ENCODE peak calls at places on chromosomes 1 and 21, in eight cellular contexts. One of them, this sample, is unnamed.

GRCh38 chr1:19765623-19766022 is 34.1 kb downstream of the TMCO4 start:
- DNase-seq in SK-N-SH: no peak
- DNase-seq in hepatocyte: peak; percentile 44
- DNase-seq in neural progenitor cell: no peak
- DNase-seq in GM23248: peak; percentile 97
- DNase-seq in GM23338: no peak
- DNase-seq in MM.1S: no peak
- DNase-seq in HCT116: peak; percentile 54
- DNase-seq in this sample: peak; percentile 94

GRCh38 chr1:111801071-111801850 is 45.6 kb downstream of the DDX20 start:
- DNase-seq in SK-N-SH: peak; percentile 29
- DNase-seq in hepatocyte: no peak
- DNase-seq in neural progenitor cell: peak; percentile 26
- DNase-seq in GM23248: no peak
- DNase-seq in GM23338: peak; percentile 39
- DNase-seq in MM.1S: no peak
- DNase-seq in HCT116: no peak
- DNase-seq in this sample: no peak

GRCh38 chr1:184838374-184838995 is 83.8 kb upstream of the EDEM3 start:
- DNase-seq in SK-N-SH: peak; percentile 9
- DNase-seq in hepatocyte: peak; percentile 62
- DNase-seq in neural progenitor cell: no peak
- DNase-seq in GM23248: peak; percentile 99
- DNase-seq in GM23338: no peak
- DNase-seq in MM.1S: no peak
- DNase-seq in HCT116: no peak
- DNase-seq in this sample: peak; percentile 80

GRCh38 chr1:196078691-196079090 is 529.5 kb downstream of the KCNT2 start:
- DNase-seq in SK-N-SH: no peak
- DNase-seq in hepatocyte: no peak
- DNase-seq in neural progenitor cell: no peak
- DNase-seq in GM23248: peak; percentile 21
- DNase-seq in GM23338: no peak
- DNase-seq in MM.1S: no peak
- DNase-seq in HCT116: no peak
- DNase-seq in this sample: peak; percentile 44

GRCh38 chr1:3671371-3672180 is 19.3 kb downstream of the TP73 start:
- DNase-seq in SK-N-SH: no peak
- DNase-seq in hepatocyte: no peak
- DNase-seq in neural progenitor cell: no peak
- DNase-seq in GM23248: no peak
- DNase-seq in GM23338: no peak
- DNase-seq in MM.1S: no peak
- DNase-seq in HCT116: no peak
- DNase-seq in this sample: peak; percentile 45

GRCh38 chr1:97050501-97050900 is 328.9 kb downstream of the PTBP2 start:
- DNase-seq in SK-N-SH: peak; percentile 3
- DNase-seq in hepatocyte: peak; percentile 8
- DNase-seq in neural progenitor cell: peak; percentile 33
- DNase-seq in GM23248: peak; percentile 48
- DNase-seq in GM23338: peak; percentile 61
- DNase-seq in MM.1S: no peak
- DNase-seq in HCT116: peak; percentile 10
- DNase-seq in this sample: peak; percentile 51

GRCh38 chr1:23661887-23662286 is 29.7 kb upstream of the RPL11 start:
- DNase-seq in SK-N-SH: no peak
- DNase-seq in hepatocyte: no peak
- DNase-seq in neural progenitor cell: no peak
- DNase-seq in GM23248: no peak
- DNase-seq in GM23338: no peak
- DNase-seq in MM.1S: no peak
- DNase-seq in HCT116: no peak
- DNase-seq in this sample: no peak

GRCh38 chr1:40794915-40795715 is 11.5 kb downstream of the KCNQ4 start:
- DNase-seq in SK-N-SH: no peak
- DNase-seq in hepatocyte: no peak
- DNase-seq in neural progenitor cell: no peak
- DNase-seq in GM23248: no peak
- DNase-seq in GM23338: no peak
- DNase-seq in MM.1S: no peak
- DNase-seq in HCT116: no peak
- DNase-seq in this sample: no peak

GRCh38 chr1:46927249-46927835 is 13.9 kb downstream of the CYP4A11 start:
- DNase-seq in SK-N-SH: no peak
- DNase-seq in hepatocyte: no peak
- DNase-seq in neural progenitor cell: no peak
- DNase-seq in GM23248: no peak
- DNase-seq in GM23338: no peak
- DNase-seq in MM.1S: no peak
- DNase-seq in HCT116: no peak
- DNase-seq in this sample: no peak

GRCh38 chr1:6028042-6028895 is 17.4 kb upstream of the KCNAB2 start:
- DNase-seq in SK-N-SH: no peak
- DNase-seq in hepatocyte: no peak
- DNase-seq in neural progenitor cell: no peak
- DNase-seq in GM23248: no peak
- DNase-seq in GM23338: no peak
- DNase-seq in MM.1S: no peak
- DNase-seq in HCT116: no peak
- DNase-seq in this sample: no peak

GRCh38 chr1:90730247-90731022 is 13.3 kb upstream of the BARHL2 start:
- DNase-seq in SK-N-SH: peak; percentile 47
- DNase-seq in hepatocyte: no peak
- DNase-seq in neural progenitor cell: peak; percentile 72
- DNase-seq in GM23248: peak; percentile 36
- DNase-seq in GM23338: peak; percentile 52
- DNase-seq in MM.1S: no peak
- DNase-seq in HCT116: no peak
- DNase-seq in this sample: no peak

GRCh38 chr1:67840449-67840848 is 7.2 kb upstream of the GNG12 start:
- DNase-seq in SK-N-SH: no peak
- DNase-seq in hepatocyte: no peak
- DNase-seq in neural progenitor cell: no peak
- DNase-seq in GM23248: peak; percentile 94
- DNase-seq in GM23338: peak; percentile 65
- DNase-seq in MM.1S: no peak
- DNase-seq in HCT116: no peak
- DNase-seq in this sample: peak; percentile 75

GRCh38 chr21:39805983-39806382 is 61.0 kb downstream of the IGSF5 start:
- DNase-seq in SK-N-SH: no peak
- DNase-seq in hepatocyte: no peak
- DNase-seq in neural progenitor cell: no peak
- DNase-seq in GM23248: no peak
- DNase-seq in GM23338: no peak
- DNase-seq in MM.1S: no peak
- DNase-seq in HCT116: no peak
- DNase-seq in this sample: peak; percentile 35

GRCh38 chr1:156848461-156849150 is 10.3 kb downstream of the INSRR start:
- DNase-seq in SK-N-SH: no peak
- DNase-seq in hepatocyte: peak; percentile 56
- DNase-seq in neural progenitor cell: peak; percentile 58
- DNase-seq in GM23248: peak; percentile 45
- DNase-seq in GM23338: peak; percentile 85
- DNase-seq in MM.1S: peak; percentile 48
- DNase-seq in HCT116: no peak
- DNase-seq in this sample: no peak

GRCh38 chr1:180462099-180462498 is 40.3 kb downstream of the ACBD6 start:
- DNase-seq in SK-N-SH: no peak
- DNase-seq in hepatocyte: no peak
- DNase-seq in neural progenitor cell: no peak
- DNase-seq in GM23248: no peak
- DNase-seq in GM23338: no peak
- DNase-seq in MM.1S: no peak
- DNase-seq in HCT116: no peak
- DNase-seq in this sample: no peak

GRCh38 chr21:46122241-46122671 is 24.3 kb downstream of the COL6A2 start:
- DNase-seq in SK-N-SH: no peak
- DNase-seq in hepatocyte: no peak
- DNase-seq in neural progenitor cell: no peak
- DNase-seq in GM23248: peak; percentile 98
- DNase-seq in GM23338: no peak
- DNase-seq in MM.1S: no peak
- DNase-seq in HCT116: no peak
- DNase-seq in this sample: peak; percentile 77

GRCh38 chr1:154485106-154485505 is 16.9 kb upstream of the TDRD10 start:
- DNase-seq in SK-N-SH: no peak
- DNase-seq in hepatocyte: no peak
- DNase-seq in neural progenitor cell: no peak
- DNase-seq in GM23248: no peak
- DNase-seq in GM23338: no peak
- DNase-seq in MM.1S: no peak
- DNase-seq in HCT116: no peak
- DNase-seq in this sample: no peak

GRCh38 chr1:154791292-154792278 is 78.5 kb downstream of the KCNN3 start:
- DNase-seq in SK-N-SH: no peak
- DNase-seq in hepatocyte: peak; percentile 25
- DNase-seq in neural progenitor cell: no peak
- DNase-seq in GM23248: peak; percentile 36
- DNase-seq in GM23338: no peak
- DNase-seq in MM.1S: peak; percentile 100
- DNase-seq in HCT116: peak; percentile 21
- DNase-seq in this sample: peak; percentile 68

GRCh38 chr1:23619299-23620188 is 60.2 kb upstream of the ID3 start:
- DNase-seq in SK-N-SH: peak; percentile 78
- DNase-seq in hepatocyte: peak; percentile 80
- DNase-seq in neural progenitor cell: peak; percentile 63
- DNase-seq in GM23248: peak; percentile 54
- DNase-seq in GM23338: peak; percentile 86
- DNase-seq in MM.1S: peak; percentile 91
- DNase-seq in HCT116: no peak
- DNase-seq in this sample: peak; percentile 63

GRCh38 chr1:23369335-23370013 is at the start of gene ZNF436:
- DNase-seq in SK-N-SH: peak; percentile 72
- DNase-seq in hepatocyte: peak; percentile 92
- DNase-seq in neural progenitor cell: peak; percentile 67
- DNase-seq in GM23248: peak; percentile 85
- DNase-seq in GM23338: peak; percentile 34
- DNase-seq in MM.1S: peak; percentile 29
- DNase-seq in HCT116: no peak
- DNase-seq in this sample: peak; percentile 53

GRCh38 chr1:58932820-58933598 is 149.2 kb upstream of the JUN start:
- DNase-seq in SK-N-SH: no peak
- DNase-seq in hepatocyte: peak; percentile 83
- DNase-seq in neural progenitor cell: no peak
- DNase-seq in GM23248: peak; percentile 91
- DNase-seq in GM23338: no peak
- DNase-seq in MM.1S: no peak
- DNase-seq in HCT116: peak; percentile 79
- DNase-seq in this sample: peak; percentile 97

DNA sequence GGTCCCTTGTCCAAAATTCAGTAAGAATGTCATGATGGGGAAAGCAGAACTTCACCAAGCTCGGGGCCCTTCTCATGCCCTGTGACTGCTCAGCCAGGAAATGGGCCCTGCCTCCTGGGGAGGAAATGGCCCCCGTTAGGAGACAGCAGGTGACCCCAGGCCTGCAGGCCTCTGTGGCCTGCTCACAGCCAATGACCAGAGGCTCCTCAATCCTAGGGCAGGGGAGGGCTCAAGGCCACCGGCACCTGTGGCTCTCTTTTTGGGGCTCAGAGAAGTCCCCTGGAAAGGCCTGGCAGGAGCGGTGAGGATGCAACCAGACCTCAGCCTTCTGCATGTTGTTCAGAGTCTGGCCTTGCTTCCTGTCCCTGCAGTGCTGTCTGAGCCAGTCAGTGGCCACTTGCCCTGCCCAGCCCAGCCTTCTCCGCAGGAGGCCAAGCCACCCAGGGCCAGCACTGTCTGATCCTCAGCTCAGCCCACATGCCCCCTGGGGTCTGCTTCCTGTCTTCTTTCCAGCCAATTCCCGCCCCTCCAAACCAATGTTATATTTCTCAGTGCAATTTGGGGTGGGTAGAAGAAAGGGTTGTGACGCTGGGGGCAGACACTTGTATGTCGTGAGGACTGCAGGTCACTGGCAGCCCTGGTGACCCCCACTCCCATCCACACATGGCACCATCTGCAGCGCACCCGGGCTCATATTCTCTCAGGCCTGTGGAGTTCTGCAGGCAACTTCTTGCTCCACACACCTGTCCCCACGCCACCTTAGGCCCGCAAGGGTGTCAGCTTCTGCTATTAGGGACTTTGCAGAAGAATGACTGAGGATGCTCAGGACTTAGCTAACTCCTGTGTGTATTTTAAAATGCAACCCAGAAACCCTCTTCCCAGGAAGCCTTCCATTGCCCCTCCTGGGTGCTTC is 83.6 kb downstream of the ITPKB start:
- DNase-seq in SK-N-SH: no peak
- DNase-seq in hepatocyte: no peak
- DNase-seq in neural progenitor cell: no peak
- DNase-seq in GM23248: no peak
- DNase-seq in GM23338: no peak
- DNase-seq in MM.1S: peak; percentile 52
- DNase-seq in HCT116: no peak
- DNase-seq in this sample: no peak
- H3K4me1 ChIP-seq in SK-N-SH: peaks cover 30% of the 10 kb centered on the region
- H3K4me1 ChIP-seq in hepatocyte: peaks cover 15% of the 10 kb centered on the region
- H3K4me1 ChIP-seq in neural progenitor cell: peaks cover 58% of the 10 kb centered on the region
- H3K4me1 ChIP-seq in GM23248: peaks cover 13% of the 10 kb centered on the region
- H3K4me1 ChIP-seq in GM23338: peaks cover 39% of the 10 kb centered on the region
- H3K4me1 ChIP-seq in MM.1S: peaks cover 60% of the 10 kb centered on the region
- H3K4me1 ChIP-seq in HCT116: peaks cover 15% of the 10 kb centered on the region
- H3K4me1 ChIP-seq in this sample: peaks cover 12% of the 10 kb centered on the region

GRCh38 chr1:12513176-12513575 is 104.8 kb downstream of the DHRS3 start:
- DNase-seq in SK-N-SH: no peak
- DNase-seq in hepatocyte: no peak
- DNase-seq in neural progenitor cell: no peak
- DNase-seq in GM23248: no peak
- DNase-seq in GM23338: no peak
- DNase-seq in MM.1S: no peak
- DNase-seq in HCT116: no peak
- DNase-seq in this sample: no peak
- TF ChIP-seq EZH2phosphoT487 in SK-N-SH: no peak
- TF ChIP-seq EZH2phosphoT487 in hepatocyte: no peak
- TF ChIP-seq EZH2phosphoT487 in neural progenitor cell: no peak
- TF ChIP-seq EZH2phosphoT487 in GM23248: no peak
- TF ChIP-seq EZH2phosphoT487 in GM23338: no peak
- TF ChIP-seq EZH2phosphoT487 in MM.1S: no peak
- TF ChIP-seq EZH2phosphoT487 in HCT116: no peak
- TF ChIP-seq EZH2phosphoT487 in this sample: no peak

DNA sequence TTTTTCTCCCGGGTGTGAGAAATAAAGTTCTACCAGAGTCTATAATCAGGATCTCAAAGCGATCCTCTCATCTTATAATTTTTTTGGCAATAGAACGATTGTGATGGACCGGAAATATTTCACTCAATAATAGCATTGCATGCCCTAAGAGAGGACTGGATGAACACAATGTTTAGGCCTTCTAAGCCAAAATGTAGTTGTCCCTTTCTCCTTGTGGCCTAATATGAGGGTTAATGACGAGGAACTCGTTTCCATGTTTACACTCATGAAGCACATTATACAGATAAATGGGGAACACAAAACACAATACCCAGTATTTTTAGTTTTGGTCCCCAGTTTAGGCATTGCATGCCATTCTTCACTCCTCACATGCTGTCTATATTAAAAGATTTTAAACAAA is 5.9 kb downstream of the TBX15 start:
- DNase-seq in SK-N-SH: peak; percentile 3
- DNase-seq in hepatocyte: no peak
- DNase-seq in neural progenitor cell: no peak
- DNase-seq in GM23248: peak; percentile 56
- DNase-seq in GM23338: no peak
- DNase-seq in MM.1S: no peak
- DNase-seq in HCT116: no peak
- DNase-seq in this sample: no peak
- H3K27me3 ChIP-seq in SK-N-SH: peaks cover 98% of the 10 kb centered on the region
- H3K27me3 ChIP-seq in hepatocyte: peaks cover 98% of the 10 kb centered on the region
- H3K27me3 ChIP-seq in neural progenitor cell: peaks cover 100% of the 10 kb centered on the region
- H3K27me3 ChIP-seq in GM23248: no peaks in the 10 kb centered on the region
- H3K27me3 ChIP-seq in GM23338: peaks cover 100% of the 10 kb centered on the region
- H3K27me3 ChIP-seq in MM.1S: no peaks in the 10 kb centered on the region
- H3K27me3 ChIP-seq in HCT116: peaks cover 5% of the 10 kb centered on the region
- H3K27me3 ChIP-seq in this sample: peaks cover 5% of the 10 kb centered on the region

GRCh38 chr1:21898326-21899155 is 38.6 kb downstream of the HSPG2 start:
- DNase-seq in SK-N-SH: no peak
- DNase-seq in hepatocyte: no peak
- DNase-seq in neural progenitor cell: no peak
- DNase-seq in GM23248: peak; percentile 84
- DNase-seq in GM23338: no peak
- DNase-seq in MM.1S: no peak
- DNase-seq in HCT116: no peak
- DNase-seq in this sample: no peak
- H3K4me1 ChIP-seq in SK-N-SH: no peaks in the 10 kb centered on the region
- H3K4me1 ChIP-seq in hepatocyte: peaks cover 20% of the 10 kb centered on the region
- H3K4me1 ChIP-seq in neural progenitor cell: peaks cover 23% of the 10 kb centered on the region
- H3K4me1 ChIP-seq in GM23248: peaks cover 66% of the 10 kb centered on the region
- H3K4me1 ChIP-seq in GM23338: no peaks in the 10 kb centered on the region
- H3K4me1 ChIP-seq in MM.1S: no peaks in the 10 kb centered on the region
- H3K4me1 ChIP-seq in HCT116: no peaks in the 10 kb centered on the region
- H3K4me1 ChIP-seq in this sample: no peaks in the 10 kb centered on the region